ENCODE peak calls at places on chromosomes 16 and 17, in eight cellular contexts. One of them, this sample, is unnamed.
A peak's percentile ranks its signal among the peaks of the same experiment; 100 is the strongest.

GRCh38 chr16:67528870-67529638 is 425 bp downstream of the RIPOR1 start:
- DNase-seq in astrocyte of the spinal cord: no peak
- DNase-seq in SJSA1: peak; percentile 68
- DNase-seq in fibroblast of the aortic adventitia: no peak
- DNase-seq in heart left ventricle: peak; percentile 61
- DNase-seq in mesendoderm: peak; percentile 42
- DNase-seq in SK-N-MC: no peak
- DNase-seq in cardiac muscle cell: peak; percentile 37
- DNase-seq in this sample: peak; percentile 48

GRCh38 chr17:14813649-14814048 is 451.5 kb downstream of the PMP22 start:
- DNase-seq in astrocyte of the spinal cord: no peak
- DNase-seq in SJSA1: no peak
- DNase-seq in fibroblast of the aortic adventitia: peak; percentile 15
- DNase-seq in heart left ventricle: peak; percentile 27
- DNase-seq in mesendoderm: peak; percentile 85
- DNase-seq in SK-N-MC: no peak
- DNase-seq in cardiac muscle cell: peak; percentile 59
- DNase-seq in this sample: no peak

GRCh38 chr17:44279586-44280344 is 11.8 kb upstream of the SLC4A1 start:
- DNase-seq in astrocyte of the spinal cord: peak; percentile 87
- DNase-seq in SJSA1: peak; percentile 75
- DNase-seq in fibroblast of the aortic adventitia: peak; percentile 79
- DNase-seq in heart left ventricle: peak; percentile 87
- DNase-seq in mesendoderm: peak; percentile 89
- DNase-seq in SK-N-MC: no peak
- DNase-seq in cardiac muscle cell: peak; percentile 35
- DNase-seq in this sample: peak; percentile 80

GRCh38 chr16:14409563-14409962 is 220.5 kb downstream of the PARN start:
- DNase-seq in astrocyte of the spinal cord: peak; percentile 91
- DNase-seq in SJSA1: peak; percentile 87
- DNase-seq in fibroblast of the aortic adventitia: peak; percentile 96
- DNase-seq in heart left ventricle: no peak
- DNase-seq in mesendoderm: no peak
- DNase-seq in SK-N-MC: no peak
- DNase-seq in cardiac muscle cell: no peak
- DNase-seq in this sample: peak; percentile 47

GRCh38 chr17:27608330-27609230 is 22.4 kb upstream of the LGALS9 start:
- DNase-seq in astrocyte of the spinal cord: no peak
- DNase-seq in SJSA1: no peak
- DNase-seq in fibroblast of the aortic adventitia: no peak
- DNase-seq in heart left ventricle: no peak
- DNase-seq in mesendoderm: no peak
- DNase-seq in SK-N-MC: no peak
- DNase-seq in cardiac muscle cell: no peak
- DNase-seq in this sample: no peak

GRCh38 chr17:73142763-73143395 is 21.9 kb upstream of the SSTR2 start:
- DNase-seq in astrocyte of the spinal cord: peak; percentile 31
- DNase-seq in SJSA1: no peak
- DNase-seq in fibroblast of the aortic adventitia: peak; percentile 13
- DNase-seq in heart left ventricle: no peak
- DNase-seq in mesendoderm: no peak
- DNase-seq in SK-N-MC: no peak
- DNase-seq in cardiac muscle cell: no peak
- DNase-seq in this sample: no peak

GRCh38 chr16:65480276-65480675 is 358.4 kb upstream of the CDH11 start:
- DNase-seq in astrocyte of the spinal cord: no peak
- DNase-seq in SJSA1: no peak
- DNase-seq in fibroblast of the aortic adventitia: no peak
- DNase-seq in heart left ventricle: no peak
- DNase-seq in mesendoderm: no peak
- DNase-seq in SK-N-MC: no peak
- DNase-seq in cardiac muscle cell: no peak
- DNase-seq in this sample: no peak

GRCh38 chr17:32854177-32854576 is 22.7 kb downstream of the MYO1D start:
- DNase-seq in astrocyte of the spinal cord: no peak
- DNase-seq in SJSA1: no peak
- DNase-seq in fibroblast of the aortic adventitia: no peak
- DNase-seq in heart left ventricle: no peak
- DNase-seq in mesendoderm: peak; percentile 58
- DNase-seq in SK-N-MC: no peak
- DNase-seq in cardiac muscle cell: no peak
- DNase-seq in this sample: no peak

GRCh38 chr17:17151055-17151454 is 55.1 kb downstream of the PLD6 start:
- DNase-seq in astrocyte of the spinal cord: peak; percentile 86
- DNase-seq in SJSA1: peak; percentile 78
- DNase-seq in fibroblast of the aortic adventitia: peak; percentile 78
- DNase-seq in heart left ventricle: no peak
- DNase-seq in mesendoderm: no peak
- DNase-seq in SK-N-MC: no peak
- DNase-seq in cardiac muscle cell: no peak
- DNase-seq in this sample: no peak

GRCh38 chr16:17082126-17082882 is 388.5 kb downstream of the XYLT1 start:
- DNase-seq in astrocyte of the spinal cord: no peak
- DNase-seq in SJSA1: no peak
- DNase-seq in fibroblast of the aortic adventitia: no peak
- DNase-seq in heart left ventricle: no peak
- DNase-seq in mesendoderm: peak; percentile 65
- DNase-seq in SK-N-MC: no peak
- DNase-seq in cardiac muscle cell: no peak
- DNase-seq in this sample: no peak

GRCh38 chr16:75106351-75107274 is 10.0 kb downstream of the LDHD start:
- DNase-seq in astrocyte of the spinal cord: no peak
- DNase-seq in SJSA1: no peak
- DNase-seq in fibroblast of the aortic adventitia: no peak
- DNase-seq in heart left ventricle: no peak
- DNase-seq in mesendoderm: no peak
- DNase-seq in SK-N-MC: no peak
- DNase-seq in cardiac muscle cell: no peak
- DNase-seq in this sample: no peak

GRCh38 chr16:75110637-75111513 is 5.7 kb downstream of the LDHD start:
- DNase-seq in astrocyte of the spinal cord: peak; percentile 89
- DNase-seq in SJSA1: peak; percentile 84
- DNase-seq in fibroblast of the aortic adventitia: peak; percentile 91
- DNase-seq in heart left ventricle: peak; percentile 93
- DNase-seq in mesendoderm: peak; percentile 94
- DNase-seq in SK-N-MC: no peak
- DNase-seq in cardiac muscle cell: peak; percentile 95
- DNase-seq in this sample: peak; percentile 94

GRCh38 chr16:75109732-75110243 is 6.8 kb downstream of the LDHD start:
- DNase-seq in astrocyte of the spinal cord: peak; percentile 24
- DNase-seq in SJSA1: no peak
- DNase-seq in fibroblast of the aortic adventitia: no peak
- DNase-seq in heart left ventricle: peak; percentile 92
- DNase-seq in mesendoderm: no peak
- DNase-seq in SK-N-MC: no peak
- DNase-seq in cardiac muscle cell: no peak
- DNase-seq in this sample: peak; percentile 80

GRCh38 chr16:75107505-75107904 is 9.1 kb downstream of the LDHD start:
- DNase-seq in astrocyte of the spinal cord: no peak
- DNase-seq in SJSA1: no peak
- DNase-seq in fibroblast of the aortic adventitia: no peak
- DNase-seq in heart left ventricle: no peak
- DNase-seq in mesendoderm: no peak
- DNase-seq in SK-N-MC: no peak
- DNase-seq in cardiac muscle cell: no peak
- DNase-seq in this sample: no peak

DNA sequence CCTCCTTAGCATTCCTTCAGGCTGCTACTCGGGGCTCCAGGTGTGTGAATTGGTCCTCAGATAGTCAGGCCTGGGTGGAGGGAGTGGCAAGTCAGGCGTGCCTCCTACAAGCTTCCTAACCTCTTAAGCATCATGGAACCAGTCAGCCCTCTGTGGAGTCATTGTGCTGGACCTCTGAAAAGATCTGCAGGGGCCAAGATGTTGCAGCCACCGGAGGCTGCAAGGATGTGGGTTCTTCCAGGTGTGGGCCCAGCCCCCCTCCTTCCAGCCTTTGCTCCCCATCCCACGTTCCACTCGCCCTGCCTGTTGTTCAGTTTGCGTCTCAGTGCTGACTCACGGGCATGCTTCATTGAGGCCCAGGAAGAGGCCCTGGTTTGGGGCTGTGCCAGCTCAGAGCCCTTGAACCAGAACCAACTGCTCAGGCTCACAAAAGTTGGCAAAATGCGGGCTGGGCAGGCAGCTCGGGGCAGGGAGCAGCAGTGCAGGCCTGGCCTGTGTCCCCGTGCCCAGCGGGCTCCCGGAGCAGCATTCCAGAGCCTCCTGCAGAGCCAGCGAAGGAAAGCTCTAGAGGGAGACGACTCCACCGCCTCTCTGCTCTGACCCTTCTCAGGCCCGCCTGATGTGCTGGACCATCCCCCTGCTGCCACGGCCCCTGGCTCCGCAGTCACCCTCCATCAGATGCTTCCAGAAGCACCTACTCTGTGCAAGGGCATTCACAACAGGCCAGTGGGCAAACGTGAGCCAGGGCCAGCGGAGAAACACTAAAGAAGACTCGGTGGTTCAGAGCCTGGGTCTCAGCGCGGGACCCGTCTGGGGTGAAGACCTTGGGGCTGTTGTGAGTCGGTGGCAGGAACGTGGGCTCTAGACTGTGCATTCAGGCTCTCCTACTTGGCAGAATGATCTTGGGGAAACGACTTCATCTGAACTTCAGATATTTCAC is 7.5 kb downstream of the LDHD start:
- DNase-seq in astrocyte of the spinal cord: peak; percentile 94
- DNase-seq in SJSA1: peak; percentile 89
- DNase-seq in fibroblast of the aortic adventitia: peak; percentile 88
- DNase-seq in heart left ventricle: peak; percentile 93
- DNase-seq in mesendoderm: no peak
- DNase-seq in SK-N-MC: no peak
- DNase-seq in cardiac muscle cell: no peak
- DNase-seq in this sample: peak; percentile 83
- H3K4me3 ChIP-seq in astrocyte of the spinal cord: no peak overlapping the region
- H3K4me3 ChIP-seq in SJSA1: no peak overlapping the region
- H3K4me3 ChIP-seq in fibroblast of the aortic adventitia: no peak overlapping the region
- H3K4me3 ChIP-seq in heart left ventricle: no peak overlapping the region
- H3K4me3 ChIP-seq in mesendoderm: no peak overlapping the region
- H3K4me3 ChIP-seq in SK-N-MC: no peak overlapping the region
- H3K4me3 ChIP-seq in cardiac muscle cell: no peak overlapping the region
- H3K4me3 ChIP-seq in this sample: no peak overlapping the region

GRCh38 chr17:64780096-64781012 is 118.2 kb upstream of the SMURF2 start:
- DNase-seq in astrocyte of the spinal cord: no peak
- DNase-seq in SJSA1: peak; percentile 50
- DNase-seq in fibroblast of the aortic adventitia: no peak
- DNase-seq in heart left ventricle: peak; percentile 54
- DNase-seq in mesendoderm: peak; percentile 93
- DNase-seq in SK-N-MC: no peak
- DNase-seq in cardiac muscle cell: peak; percentile 56
- DNase-seq in this sample: peak; percentile 91
- H3K4me3 ChIP-seq in astrocyte of the spinal cord: peak overlapping the region; percentile 33
- H3K4me3 ChIP-seq in SJSA1: no peak overlapping the region
- H3K4me3 ChIP-seq in fibroblast of the aortic adventitia: no peak overlapping the region
- H3K4me3 ChIP-seq in heart left ventricle: peak overlapping the region; percentile 51
- H3K4me3 ChIP-seq in mesendoderm: peak overlapping the region; percentile 36
- H3K4me3 ChIP-seq in SK-N-MC: peak overlapping the region; percentile 75
- H3K4me3 ChIP-seq in cardiac muscle cell: peak overlapping the region; percentile 28
- H3K4me3 ChIP-seq in this sample: peak overlapping the region; percentile 30

GRCh38 chr17:75783069-75783783 is 1.4 kb upstream of the UNK start:
- DNase-seq in astrocyte of the spinal cord: peak; percentile 75
- DNase-seq in SJSA1: no peak
- DNase-seq in fibroblast of the aortic adventitia: peak; percentile 77
- DNase-seq in heart left ventricle: no peak
- DNase-seq in mesendoderm: peak; percentile 46
- DNase-seq in SK-N-MC: no peak
- DNase-seq in cardiac muscle cell: peak; percentile 35
- DNase-seq in this sample: no peak
- H3K4me3 ChIP-seq in astrocyte of the spinal cord: no peak overlapping the region
- H3K4me3 ChIP-seq in SJSA1: peak overlapping the region; percentile 17
- H3K4me3 ChIP-seq in fibroblast of the aortic adventitia: peak overlapping the region; percentile 29
- H3K4me3 ChIP-seq in heart left ventricle: no peak overlapping the region
- H3K4me3 ChIP-seq in mesendoderm: no peak overlapping the region
- H3K4me3 ChIP-seq in SK-N-MC: peak overlapping the region; percentile 86
- H3K4me3 ChIP-seq in cardiac muscle cell: no peak overlapping the region
- H3K4me3 ChIP-seq in this sample: no peak overlapping the region

GRCh38 chr17:62629556-62630364 is 2.3 kb downstream of the MRC2 start:
- DNase-seq in astrocyte of the spinal cord: no peak
- DNase-seq in SJSA1: no peak
- DNase-seq in fibroblast of the aortic adventitia: peak; percentile 32
- DNase-seq in heart left ventricle: peak; percentile 32
- DNase-seq in mesendoderm: peak; percentile 47
- DNase-seq in SK-N-MC: no peak
- DNase-seq in cardiac muscle cell: no peak
- DNase-seq in this sample: no peak
- H3K4me3 ChIP-seq in astrocyte of the spinal cord: peak overlapping the region; percentile 78
- H3K4me3 ChIP-seq in SJSA1: peak overlapping the region; percentile 90
- H3K4me3 ChIP-seq in fibroblast of the aortic adventitia: peak overlapping the region; percentile 84
- H3K4me3 ChIP-seq in heart left ventricle: peak overlapping the region; percentile 55
- H3K4me3 ChIP-seq in mesendoderm: peak overlapping the region; percentile 8
- H3K4me3 ChIP-seq in SK-N-MC: peak overlapping the region; percentile 92
- H3K4me3 ChIP-seq in cardiac muscle cell: peak overlapping the region; percentile 44
- H3K4me3 ChIP-seq in this sample: no peak overlapping the region

GRCh38 chr17:1724351-1724868 is at the start of gene WDR81:
- DNase-seq in astrocyte of the spinal cord: peak; percentile 80
- DNase-seq in SJSA1: peak; percentile 83
- DNase-seq in fibroblast of the aortic adventitia: peak; percentile 84
- DNase-seq in heart left ventricle: peak; percentile 96
- DNase-seq in mesendoderm: peak; percentile 86
- DNase-seq in SK-N-MC: no peak
- DNase-seq in cardiac muscle cell: peak; percentile 91
- DNase-seq in this sample: peak; percentile 94

GRCh38 chr17:1727258-1727789 is 2.8 kb downstream of the WDR81 start:
- DNase-seq in astrocyte of the spinal cord: no peak
- DNase-seq in SJSA1: no peak
- DNase-seq in fibroblast of the aortic adventitia: no peak
- DNase-seq in heart left ventricle: no peak
- DNase-seq in mesendoderm: no peak
- DNase-seq in SK-N-MC: no peak
- DNase-seq in cardiac muscle cell: no peak
- DNase-seq in this sample: no peak

GRCh38 chr17:1726626-1727257 is 2.2 kb downstream of the WDR81 start:
- DNase-seq in astrocyte of the spinal cord: no peak
- DNase-seq in SJSA1: no peak
- DNase-seq in fibroblast of the aortic adventitia: no peak
- DNase-seq in heart left ventricle: peak; percentile 25
- DNase-seq in mesendoderm: no peak
- DNase-seq in SK-N-MC: no peak
- DNase-seq in cardiac muscle cell: no peak
- DNase-seq in this sample: no peak

GRCh38 chr17:1724869-1725641 is 551 bp downstream of the WDR81 start:
- DNase-seq in astrocyte of the spinal cord: no peak
- DNase-seq in SJSA1: no peak
- DNase-seq in fibroblast of the aortic adventitia: no peak
- DNase-seq in heart left ventricle: peak; percentile 58
- DNase-seq in mesendoderm: peak; percentile 37
- DNase-seq in SK-N-MC: no peak
- DNase-seq in cardiac muscle cell: no peak
- DNase-seq in this sample: no peak

GRCh38 chr17:1725642-1726511 is 1.4 kb downstream of the WDR81 start:
- DNase-seq in astrocyte of the spinal cord: no peak
- DNase-seq in SJSA1: no peak
- DNase-seq in fibroblast of the aortic adventitia: no peak
- DNase-seq in heart left ventricle: peak; percentile 24
- DNase-seq in mesendoderm: no peak
- DNase-seq in SK-N-MC: no peak
- DNase-seq in cardiac muscle cell: no peak
- DNase-seq in this sample: no peak
- H3K4me3 ChIP-seq in astrocyte of the spinal cord: no peak overlapping the region
- H3K4me3 ChIP-seq in SJSA1: no peak overlapping the region
- H3K4me3 ChIP-seq in fibroblast of the aortic adventitia: peak overlapping the region; percentile 73
- H3K4me3 ChIP-seq in heart left ventricle: peak overlapping the region; percentile 54
- H3K4me3 ChIP-seq in mesendoderm: no peak overlapping the region
- H3K4me3 ChIP-seq in SK-N-MC: no peak overlapping the region
- H3K4me3 ChIP-seq in cardiac muscle cell: no peak overlapping the region
- H3K4me3 ChIP-seq in this sample: no peak overlapping the region

GRCh38 chr17:46769531-46770438 is 48.7 kb downstream of the WNT3 start:
- DNase-seq in astrocyte of the spinal cord: no peak
- DNase-seq in SJSA1: no peak
- DNase-seq in fibroblast of the aortic adventitia: no peak
- DNase-seq in heart left ventricle: no peak
- DNase-seq in mesendoderm: no peak
- DNase-seq in SK-N-MC: no peak
- DNase-seq in cardiac muscle cell: no peak
- DNase-seq in this sample: no peak
- H3K4me3 ChIP-seq in astrocyte of the spinal cord: no peak overlapping the region
- H3K4me3 ChIP-seq in SJSA1: no peak overlapping the region
- H3K4me3 ChIP-seq in fibroblast of the aortic adventitia: no peak overlapping the region
- H3K4me3 ChIP-seq in heart left ventricle: no peak overlapping the region
- H3K4me3 ChIP-seq in mesendoderm: no peak overlapping the region
- H3K4me3 ChIP-seq in SK-N-MC: no peak overlapping the region
- H3K4me3 ChIP-seq in cardiac muscle cell: no peak overlapping the region
- H3K4me3 ChIP-seq in this sample: peak overlapping the region; percentile 36